ENCODE peak calls at places on chromosomes 11 and 22, in five cellular contexts. F, X, Y, J and R are unnamed samples.

GRCh38 chr11:122700676-122701075 is 45.2 kb downstream of the UBASH3B start:
- DNase-seq in J (no peak), F (no peak), X (no peak), Y (no peak), R (no peak)

GRCh38 chr22:22789922-22790845 is 97.4 kb upstream of the IGLL5 start:
- DNase-seq in X (no peak), Y (no peak), F (no peak), J (no peak), R (no peak)

GRCh38 chr22:28963362-28963761 is 80.0 kb downstream of the ZNRF3 start:
- DNase-seq in Y (no peak), X (no peak), J (no peak), F (no peak), R (no peak)

GRCh38 chr11:120546312-120547205 is 35.0 kb downstream of the GRIK4 start:
- DNase-seq in J (peak; percentile 95), Y (peak; percentile 98), X (peak; percentile 80), F (no peak), R (peak; percentile 86)

GRCh38 chr22:43827926-43828710 is 16.0 kb upstream of the EFCAB6 start:
- DNase-seq in Y (no peak), X (peak; percentile 63), F (no peak), J (no peak), R (no peak)

GRCh38 chr11:129766858-129767604 is 48.6 kb upstream of the TMEM45B start:
- DNase-seq in F (peak; percentile 68), X (no peak), J (peak; percentile 21), Y (peak; percentile 23), R (peak; percentile 38)

GRCh38 chr11:47378011-47378835 is at the start of gene SPI1:
- DNase-seq in F (peak; percentile 49), Y (no peak), X (no peak), J (no peak), R (no peak)

GRCh38 chr11:75802913-75803820 is 11.8 kb upstream of the UVRAG start:
- DNase-seq in J (peak; percentile 68), F (peak; percentile 77), Y (peak; percentile 65), X (no peak), R (peak; percentile 72)

GRCh38 chr11:36408476-36409136 is 101.5 kb downstream of the TRAF6 start:
- DNase-seq in J (no peak), F (no peak), X (no peak), Y (no peak), R (no peak)

GRCh38 chr11:87137711-87138110 is 100.0 kb downstream of the TMEM135 start:
- DNase-seq in X (no peak), J (peak; percentile 80), F (no peak), Y (peak; percentile 64), R (peak; percentile 90)

GRCh38 chr11:99865951-99866350 is 821.1 kb upstream of the ARHGAP42 start:
- DNase-seq in J (peak; percentile 0), F (no peak), Y (no peak), X (no peak), R (no peak)

GRCh38 chr11:61904539-61905048 is 12.8 kb downstream of the RAB3IL1 start:
- DNase-seq in Y (no peak), X (no peak), J (no peak), F (peak; percentile 64), R (no peak)

GRCh38 chr11:66007201-66007634 is 4.6 kb upstream of the CST6 start:
- DNase-seq in F (no peak), Y (no peak), X (no peak), J (no peak), R (peak; percentile 11)

GRCh38 chr11:76721755-76722677 is 51.5 kb upstream of the LRRC32 start:
- DNase-seq in J (peak; percentile 74), X (no peak), Y (peak; percentile 73), F (peak; percentile 89), R (peak; percentile 78)

GRCh38 chr11:2644844-2645778 is 54.7 kb downstream of the KCNQ1OT1 start:
- DNase-seq in F (no peak), J (no peak), X (no peak), Y (no peak), R (no peak)

GRCh38 chr22:43789452-43789851 is 22.7 kb downstream of the EFCAB6 start:
- DNase-seq in J (peak; percentile 99), Y (peak; percentile 99), F (no peak), X (no peak), R (peak; percentile 93)

GRCh38 chr11:83914995-83915394 is 628.8 kb upstream of the CCDC90B start:
- DNase-seq in J (no peak), Y (no peak), X (no peak), F (no peak), R (no peak)

GRCh38 chr11:86128914-86129313 is 60.0 kb upstream of the PICALM start:
- DNase-seq in J (no peak), X (no peak), Y (no peak), F (no peak), R (no peak)

DNA sequence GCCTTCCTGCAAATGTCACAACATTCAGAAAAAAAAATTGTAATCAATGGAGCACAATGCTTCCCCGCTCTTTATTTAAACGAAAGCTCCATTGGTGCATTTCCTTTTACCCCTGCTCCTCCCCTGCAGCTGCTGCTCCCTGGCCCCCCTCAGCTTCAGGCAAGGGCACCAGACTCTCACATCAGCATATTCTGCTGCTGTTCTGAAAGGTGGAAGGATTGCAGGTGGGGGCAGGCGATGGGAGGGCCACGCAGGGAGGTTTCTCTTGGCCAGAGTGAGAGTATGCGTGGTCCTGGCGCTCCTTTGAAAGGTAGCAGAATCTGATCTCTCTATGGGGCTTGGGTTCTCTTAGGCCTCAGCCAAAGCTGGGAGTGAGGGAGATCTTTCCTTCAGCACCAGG is 240.8 kb upstream of the CADM1 start:
- DNase-seq in F (no peak), Y (no peak), X (no peak), J (no peak), R (no peak)
- H3K4me3 ChIP-seq in F (no peak overlapping the region), Y (no peak overlapping the region), X (no peak overlapping the region), J (no peak overlapping the region), R (no peak overlapping the region)

DNA sequence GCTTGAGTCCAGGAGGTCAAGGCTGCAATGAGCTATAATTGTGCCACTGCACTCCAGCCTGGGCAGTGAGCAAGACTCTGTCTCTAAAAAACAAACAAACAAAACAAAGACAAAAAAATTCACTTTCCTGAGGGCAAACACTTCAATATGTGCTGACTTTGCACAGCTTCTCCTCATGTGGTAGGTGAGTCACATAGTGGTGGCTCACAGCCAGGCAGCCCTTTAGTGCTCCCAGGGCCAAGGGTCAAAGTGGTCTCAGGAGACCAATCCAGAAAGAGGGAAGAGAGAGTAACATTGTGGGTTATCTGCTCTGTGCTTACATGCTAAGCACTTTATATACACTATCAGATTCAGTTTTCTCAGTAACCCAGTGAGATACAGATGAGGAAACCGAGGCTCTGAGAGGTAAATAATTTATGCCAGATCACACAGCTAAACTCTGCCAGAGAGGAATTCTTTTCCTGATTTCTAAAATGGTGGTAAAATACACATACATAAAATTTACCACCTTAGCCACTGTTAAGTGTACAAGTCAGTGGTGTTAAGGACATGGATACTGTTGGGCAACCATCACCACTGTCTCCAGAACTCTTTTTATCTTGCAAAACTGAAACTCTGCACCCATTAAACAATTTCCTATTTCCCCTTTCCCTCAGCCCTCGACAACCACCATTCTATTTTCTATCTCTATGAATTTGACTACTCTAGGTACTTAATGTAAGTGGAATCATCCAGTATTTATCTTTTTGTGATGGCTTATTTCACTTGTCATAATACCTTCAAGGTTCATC is 231.7 kb upstream of the NARS2 start:
- DNase-seq in Y (no peak), F (no peak), J (peak; percentile 83), X (no peak), R (no peak)
- TF ChIP-seq CTCF in Y (no peak), F (no peak), J (no peak), X (no peak), R (no peak)

GRCh38 chr11:789951-790350 is at the start of gene CEND1:
- DNase-seq in F (no peak), X (no peak), J (peak; percentile 48), Y (peak; percentile 54), R (no peak)

GRCh38 chr11:788009-788640 is 1.8 kb downstream of the CEND1 start:
- DNase-seq in F (no peak), Y (no peak), J (no peak), X (no peak), R (no peak)

GRCh38 chr11:787084-787675 is 2.7 kb downstream of the CEND1 start:
- DNase-seq in Y (no peak), F (no peak), X (no peak), J (no peak), R (no peak)

GRCh38 chr11:790721-791564 is 1.1 kb upstream of the CEND1 start:
- DNase-seq in F (peak; percentile 37), X (no peak), Y (no peak), J (no peak), R (no peak)

DNA sequence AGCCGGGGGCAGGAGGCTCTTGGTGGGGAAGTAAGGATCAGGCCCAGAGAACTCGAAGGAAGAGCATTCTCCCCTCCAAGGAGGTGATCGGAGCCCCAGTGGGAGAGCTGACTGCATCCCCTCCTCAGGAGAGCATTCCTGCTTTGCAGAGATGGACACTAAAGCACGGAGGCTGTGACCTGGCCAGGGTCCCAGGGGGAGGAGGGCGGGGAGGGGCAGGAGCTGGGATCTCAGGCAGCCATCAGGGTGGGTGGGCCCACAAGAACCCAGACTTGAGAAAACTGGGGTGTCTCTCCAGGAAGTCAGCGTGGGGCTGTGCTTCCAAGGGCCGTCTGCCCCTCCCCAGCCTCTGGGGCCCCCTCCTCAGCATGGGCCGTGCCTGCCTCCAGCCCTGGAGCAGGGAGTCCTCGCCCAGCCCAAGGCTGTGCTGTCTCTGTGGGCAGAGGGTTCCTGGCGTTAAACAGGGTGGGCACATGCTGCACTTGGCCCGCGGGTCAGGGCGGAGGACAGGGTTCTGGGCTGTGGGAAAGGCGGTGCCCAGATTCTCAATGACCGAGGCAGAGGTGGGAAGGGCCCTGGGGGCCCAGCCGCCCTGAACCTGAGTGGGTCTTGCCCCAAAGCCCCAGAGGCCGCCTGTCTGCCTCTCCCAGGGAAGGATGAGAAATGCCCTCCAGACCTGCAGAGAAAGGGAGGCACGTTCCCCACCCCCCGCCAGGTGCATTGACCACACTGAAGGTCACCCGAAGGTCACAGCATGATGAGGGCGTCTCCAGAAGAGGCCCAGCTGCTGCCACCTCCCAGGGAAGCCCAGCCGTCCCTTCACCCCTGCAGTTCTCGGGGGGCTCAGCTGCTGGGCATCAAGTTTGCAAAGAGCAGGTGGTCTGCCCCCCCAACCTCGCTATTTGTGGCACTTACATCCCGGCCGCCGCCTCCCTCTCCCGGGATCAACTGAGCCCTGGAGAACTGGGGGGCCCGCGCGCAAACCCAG is 643 bp downstream of the CEND1 start:
- DNase-seq in X (no peak), Y (no peak), J (no peak), F (no peak), R (no peak)
- H3K4me3 ChIP-seq in X (peak overlapping the region; percentile 32), Y (no peak overlapping the region), J (peak overlapping the region; percentile 21), F (no peak overlapping the region), R (no peak overlapping the region)

GRCh38 chr11:70080763-70081162 is 2.6 kb downstream of the ANO1 start:
- DNase-seq in X (no peak), J (no peak), Y (no peak), F (no peak), R (no peak)

GRCh38 chr11:70084046-70084984 is 6.2 kb downstream of the ANO1 start:
- DNase-seq in X (no peak), Y (no peak), F (no peak), J (no peak), R (no peak)

GRCh38 chr11:70079691-70080090 is 1.6 kb downstream of the ANO1 start:
- DNase-seq in F (no peak), J (no peak), X (no peak), Y (no peak), R (no peak)

GRCh38 chr11:70085815-70086769 is 8.0 kb downstream of the ANO1 start:
- DNase-seq in F (no peak), X (no peak), Y (peak; percentile 8), J (no peak), R (no peak)

DNA sequence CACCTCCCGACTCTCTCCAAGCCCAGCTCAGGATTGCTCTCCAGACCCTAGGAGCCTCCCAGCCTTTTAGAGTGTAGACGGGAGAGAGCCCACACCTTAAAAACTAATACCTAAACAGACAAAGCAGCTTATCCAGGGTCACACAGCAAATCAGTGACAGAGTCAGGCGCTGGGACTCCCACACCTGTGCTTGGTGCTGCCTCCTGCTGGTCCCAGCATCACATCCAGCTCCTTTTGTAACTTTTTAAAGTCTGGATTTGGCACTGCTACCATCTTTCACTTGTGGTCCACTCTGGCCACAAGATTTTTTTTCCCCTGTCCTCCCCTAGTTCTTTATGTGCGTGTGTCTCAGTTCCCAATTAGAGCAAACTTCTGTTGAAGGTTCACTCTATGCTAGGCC is 4.7 kb downstream of the ANO1 start:
- DNase-seq in J (no peak), X (no peak), Y (no peak), F (no peak), R (no peak)
- TF ChIP-seq CTCF in J (peak; percentile 17), X (no peak), Y (peak; percentile 30), F (no peak), R (peak; percentile 17)